ENCODE peak calls at places on chromosomes 13 and 19, in four cellular contexts. One of them, this sample, is unnamed.
A peak's percentile ranks its signal among the peaks of the same experiment; 100 is the strongest.

GRCh38 chr19:2902590-2903218 is 2.0 kb downstream of the ZNF57 start:
- DNase-seq in lung: no peak
- DNase-seq in Kasumi-1: no peak
- DNase-seq in NCI-H1048: no peak
- DNase-seq in this sample: no peak

GRCh38 chr19:11598103-11598483 is 810 bp downstream of the ZNF627 start:
- DNase-seq in lung: no peak
- DNase-seq in Kasumi-1: no peak
- DNase-seq in NCI-H1048: no peak
- DNase-seq in this sample: no peak

GRCh38 chr13:62321895-62322294 is 906.2 kb upstream of the PCDH20 start:
- DNase-seq in lung: no peak
- DNase-seq in Kasumi-1: no peak
- DNase-seq in NCI-H1048: no peak
- DNase-seq in this sample: no peak

GRCh38 chr13:59715591-59715990 is 448.1 kb downstream of the DIAPH3 start:
- DNase-seq in lung: no peak
- DNase-seq in Kasumi-1: no peak
- DNase-seq in NCI-H1048: no peak
- DNase-seq in this sample: no peak

GRCh38 chr19:56760842-56761241 is 79.7 kb downstream of the PEG3 start:
- DNase-seq in lung: no peak
- DNase-seq in Kasumi-1: no peak
- DNase-seq in NCI-H1048: no peak
- DNase-seq in this sample: no peak

GRCh38 chr13:74200081-74200480 is 65.9 kb upstream of the KLF12 start:
- DNase-seq in lung: no peak
- DNase-seq in Kasumi-1: no peak
- DNase-seq in NCI-H1048: no peak
- DNase-seq in this sample: no peak

GRCh38 chr19:1602091-1602707 is 3.1 kb downstream of the UQCR11 start:
- DNase-seq in lung: no peak
- DNase-seq in Kasumi-1: no peak
- DNase-seq in NCI-H1048: no peak
- DNase-seq in this sample: no peak

GRCh38 chr13:44300895-44301638 is 72.6 kb upstream of the SERP2 start:
- DNase-seq in lung: peak; percentile 67
- DNase-seq in Kasumi-1: no peak
- DNase-seq in NCI-H1048: no peak
- DNase-seq in this sample: peak; percentile 1

GRCh38 chr13:32840840-32841713 is 175.1 kb upstream of the KL start:
- DNase-seq in lung: no peak
- DNase-seq in Kasumi-1: no peak
- DNase-seq in NCI-H1048: no peak
- DNase-seq in this sample: no peak

GRCh38 chr13:29570058-29570654 is 25.3 kb downstream of the SLC7A1 start:
- DNase-seq in lung: no peak
- DNase-seq in Kasumi-1: no peak
- DNase-seq in NCI-H1048: no peak
- DNase-seq in this sample: no peak

GRCh38 chr13:114071441-114071840 is 61.0 kb downstream of the RASA3 start:
- DNase-seq in lung: no peak
- DNase-seq in Kasumi-1: no peak
- DNase-seq in NCI-H1048: no peak
- DNase-seq in this sample: no peak

GRCh38 chr19:32322541-32322940 is 22.9 kb upstream of the ZNF507 start:
- DNase-seq in lung: no peak
- DNase-seq in Kasumi-1: no peak
- DNase-seq in NCI-H1048: no peak
- DNase-seq in this sample: no peak

GRCh38 chr13:101514695-101515275 is 62.3 kb downstream of the ITGBL1 start:
- DNase-seq in lung: no peak
- DNase-seq in Kasumi-1: peak; percentile 58
- DNase-seq in NCI-H1048: no peak
- DNase-seq in this sample: peak; percentile 80

GRCh38 chr13:78777973-78778372 is 119.0 kb upstream of the OBI1 start:
- DNase-seq in lung: no peak
- DNase-seq in Kasumi-1: no peak
- DNase-seq in NCI-H1048: no peak
- DNase-seq in this sample: no peak

GRCh38 chr13:112363867-112364528 is 12.2 kb upstream of the SPACA7 start:
- DNase-seq in lung: no peak
- DNase-seq in Kasumi-1: no peak
- DNase-seq in NCI-H1048: no peak
- DNase-seq in this sample: no peak

GRCh38 chr19:48940902-48941301 is 7.4 kb downstream of the DHDH start:
- DNase-seq in lung: no peak
- DNase-seq in Kasumi-1: no peak
- DNase-seq in NCI-H1048: no peak
- DNase-seq in this sample: no peak

GRCh38 chr19:55597493-55597892 is 1.8 kb downstream of the FIZ1 start:
- DNase-seq in lung: no peak
- DNase-seq in Kasumi-1: no peak
- DNase-seq in NCI-H1048: no peak
- DNase-seq in this sample: no peak

GRCh38 chr13:49820591-49821215 is 28.2 kb upstream of the KPNA3 start:
- DNase-seq in lung: no peak
- DNase-seq in Kasumi-1: no peak
- DNase-seq in NCI-H1048: no peak
- DNase-seq in this sample: no peak

GRCh38 chr13:73421310-73421912 is 362.6 kb downstream of the KLF5 start:
- DNase-seq in lung: no peak
- DNase-seq in Kasumi-1: no peak
- DNase-seq in NCI-H1048: no peak
- DNase-seq in this sample: no peak

GRCh38 chr19:44280916-44281315 is 21.2 kb downstream of the ZNF233 start:
- DNase-seq in lung: no peak
- DNase-seq in Kasumi-1: peak; percentile 77
- DNase-seq in NCI-H1048: no peak
- DNase-seq in this sample: no peak

GRCh38 chr13:99264053-99264452 is 5.9 kb upstream of the GPR18 start:
- DNase-seq in lung: no peak
- DNase-seq in Kasumi-1: peak; percentile 65
- DNase-seq in NCI-H1048: no peak
- DNase-seq in this sample: no peak

GRCh38 chr13:113005076-113005865 is 36.3 kb downstream of the MCF2L start:
- DNase-seq in lung: no peak
- DNase-seq in Kasumi-1: peak; percentile 40
- DNase-seq in NCI-H1048: no peak
- DNase-seq in this sample: no peak

GRCh38 chr13:70723732-70724131 is 615.5 kb upstream of the KLHL1 start:
- DNase-seq in lung: no peak
- DNase-seq in Kasumi-1: peak; percentile 22
- DNase-seq in NCI-H1048: no peak
- DNase-seq in this sample: no peak

GRCh38 chr13:91056746-91057145 is 290.7 kb upstream of the MIR17HG start:
- DNase-seq in lung: no peak
- DNase-seq in Kasumi-1: no peak
- DNase-seq in NCI-H1048: no peak
- DNase-seq in this sample: no peak

GRCh38 chr13:46721054-46721453 is 75.9 kb downstream of the ESD start:
- DNase-seq in lung: no peak
- DNase-seq in Kasumi-1: peak; percentile 73
- DNase-seq in NCI-H1048: no peak
- DNase-seq in this sample: no peak

GRCh38 chr19:45306040-45306439 is 16.6 kb downstream of the CKM start:
- DNase-seq in lung: no peak
- DNase-seq in Kasumi-1: no peak
- DNase-seq in NCI-H1048: no peak
- DNase-seq in this sample: no peak

GRCh38 chr19:40737102-40737644 is 13.1 kb downstream of the ACTMAP start:
- DNase-seq in lung: no peak
- DNase-seq in Kasumi-1: no peak
- DNase-seq in NCI-H1048: no peak
- DNase-seq in this sample: no peak

GRCh38 chr13:98761126-98761978 is 8.9 kb upstream of the SLC15A1 start:
- DNase-seq in lung: no peak
- DNase-seq in Kasumi-1: peak; percentile 11
- DNase-seq in NCI-H1048: no peak
- DNase-seq in this sample: no peak

GRCh38 chr19:58060231-58060630 is 1.1 kb downstream of the ZNF135 start:
- DNase-seq in lung: no peak
- DNase-seq in Kasumi-1: no peak
- DNase-seq in NCI-H1048: no peak
- DNase-seq in this sample: no peak

GRCh38 chr19:45764947-45765346 is 4.1 kb downstream of the SIX5 start:
- DNase-seq in lung: no peak
- DNase-seq in Kasumi-1: no peak
- DNase-seq in NCI-H1048: no peak
- DNase-seq in this sample: no peak

GRCh38 chr19:50368649-50369570 is 3.5 kb upstream of the NAPSA start:
- DNase-seq in lung: peak; percentile 92
- DNase-seq in Kasumi-1: peak; percentile 66
- DNase-seq in NCI-H1048: peak; percentile 37
- DNase-seq in this sample: no peak

GRCh38 chr19:10061717-10062310 is 24.3 kb upstream of the SHFL start:
- DNase-seq in lung: no peak
- DNase-seq in Kasumi-1: no peak
- DNase-seq in NCI-H1048: no peak
- DNase-seq in this sample: no peak

GRCh38 chr13:49185264-49185663 is 34.9 kb upstream of the MLNR start:
- DNase-seq in lung: no peak
- DNase-seq in Kasumi-1: peak; percentile 53
- DNase-seq in NCI-H1048: no peak
- DNase-seq in this sample: no peak

GRCh38 chr13:29761815-29762214 is 88.6 kb downstream of the UBL3 start:
- DNase-seq in lung: no peak
- DNase-seq in Kasumi-1: no peak
- DNase-seq in NCI-H1048: no peak
- DNase-seq in this sample: no peak

This sample was measured in SK-N-MC.